ENCODE peak calls at places on chromosome 3, in five cellular contexts. One of them, this sample, is unnamed.

GRCh38 chr3:157175678-157176077 is 15.7 kb upstream of the CCNL1 start:
- DNase-seq in HCT116: no peak
- DNase-seq in hypothalamus: no peak
- DNase-seq in cardiac muscle cell: no peak
- DNase-seq in naive thymus-derived CD8-positive, alpha-beta T cell: no peak
- DNase-seq in this sample: no peak

GRCh38 chr3:40779039-40779438 is 254.3 kb downstream of the ZNF621 start:
- DNase-seq in HCT116: no peak
- DNase-seq in hypothalamus: no peak
- DNase-seq in cardiac muscle cell: no peak
- DNase-seq in naive thymus-derived CD8-positive, alpha-beta T cell: no peak
- DNase-seq in this sample: no peak

GRCh38 chr3:8767667-8768363 is 1.6 kb downstream of the OXTR start:
- DNase-seq in HCT116: no peak
- DNase-seq in hypothalamus: no peak
- DNase-seq in cardiac muscle cell: peak
- DNase-seq in naive thymus-derived CD8-positive, alpha-beta T cell: no peak
- DNase-seq in this sample: peak

GRCh38 chr3:54547846-54548245 is 380.0 kb downstream of the LRTM1 start:
- DNase-seq in HCT116: no peak
- DNase-seq in hypothalamus: no peak
- DNase-seq in cardiac muscle cell: no peak
- DNase-seq in naive thymus-derived CD8-positive, alpha-beta T cell: no peak
- DNase-seq in this sample: no peak

GRCh38 chr3:183253961-183254815 is 1.1 kb downstream of the B3GNT5 start:
- DNase-seq in HCT116: no peak
- DNase-seq in hypothalamus: no peak
- DNase-seq in cardiac muscle cell: peak
- DNase-seq in naive thymus-derived CD8-positive, alpha-beta T cell: no peak
- DNase-seq in this sample: peak

GRCh38 chr3:197795200-197795599 is 4.1 kb downstream of the LRCH3 start:
- DNase-seq in HCT116: no peak
- DNase-seq in hypothalamus: no peak
- DNase-seq in cardiac muscle cell: peak
- DNase-seq in naive thymus-derived CD8-positive, alpha-beta T cell: no peak
- DNase-seq in this sample: no peak

GRCh38 chr3:67389176-67389575 is 265.2 kb downstream of the SUCLG2 start:
- DNase-seq in HCT116: no peak
- DNase-seq in hypothalamus: no peak
- DNase-seq in cardiac muscle cell: no peak
- DNase-seq in naive thymus-derived CD8-positive, alpha-beta T cell: no peak
- DNase-seq in this sample: no peak

GRCh38 chr3:180383332-180384020 is 218.5 kb upstream of the TTC14 start:
- DNase-seq in HCT116: no peak
- DNase-seq in hypothalamus: no peak
- DNase-seq in cardiac muscle cell: no peak
- DNase-seq in naive thymus-derived CD8-positive, alpha-beta T cell: no peak
- DNase-seq in this sample: no peak

GRCh38 chr3:18402140-18402834 is 22.9 kb downstream of the SATB1 start:
- DNase-seq in HCT116: no peak
- DNase-seq in hypothalamus: no peak
- DNase-seq in cardiac muscle cell: no peak
- DNase-seq in naive thymus-derived CD8-positive, alpha-beta T cell: no peak
- DNase-seq in this sample: no peak

GRCh38 chr3:128548426-128549282 is 55.7 kb upstream of the GATA2 start:
- DNase-seq in HCT116: no peak
- DNase-seq in hypothalamus: no peak
- DNase-seq in cardiac muscle cell: peak
- DNase-seq in naive thymus-derived CD8-positive, alpha-beta T cell: no peak
- DNase-seq in this sample: no peak

GRCh38 chr3:152737021-152737908 is 97.7 kb upstream of the P2RY1 start:
- DNase-seq in HCT116: peak
- DNase-seq in hypothalamus: no peak
- DNase-seq in cardiac muscle cell: peak
- DNase-seq in naive thymus-derived CD8-positive, alpha-beta T cell: no peak
- DNase-seq in this sample: no peak

GRCh38 chr3:179108091-179108490 is 36.5 kb upstream of the ZMAT3 start:
- DNase-seq in HCT116: no peak
- DNase-seq in hypothalamus: no peak
- DNase-seq in cardiac muscle cell: peak
- DNase-seq in naive thymus-derived CD8-positive, alpha-beta T cell: no peak
- DNase-seq in this sample: no peak

GRCh38 chr3:139248593-139249255 is 95.1 kb upstream of the MRPS22 start:
- DNase-seq in HCT116: no peak
- DNase-seq in hypothalamus: no peak
- DNase-seq in cardiac muscle cell: no peak
- DNase-seq in naive thymus-derived CD8-positive, alpha-beta T cell: no peak
- DNase-seq in this sample: no peak

GRCh38 chr3:182621435-182622240 is 171.7 kb upstream of the ATP11B start:
- DNase-seq in HCT116: no peak
- DNase-seq in hypothalamus: no peak
- DNase-seq in cardiac muscle cell: no peak
- DNase-seq in naive thymus-derived CD8-positive, alpha-beta T cell: no peak
- DNase-seq in this sample: no peak

GRCh38 chr3:88167704-88168103 is 17.9 kb downstream of the C3orf38 start:
- DNase-seq in HCT116: no peak
- DNase-seq in hypothalamus: no peak
- DNase-seq in cardiac muscle cell: no peak
- DNase-seq in naive thymus-derived CD8-positive, alpha-beta T cell: no peak
- DNase-seq in this sample: no peak

GRCh38 chr3:136994772-136995516 is 37.2 kb downstream of the IL20RB start:
- DNase-seq in HCT116: no peak
- DNase-seq in hypothalamus: peak
- DNase-seq in cardiac muscle cell: peak
- DNase-seq in naive thymus-derived CD8-positive, alpha-beta T cell: no peak
- DNase-seq in this sample: no peak

GRCh38 chr3:128081846-128082245 is 29.6 kb downstream of the SEC61A1 start:
- DNase-seq in HCT116: no peak
- DNase-seq in hypothalamus: no peak
- DNase-seq in cardiac muscle cell: peak
- DNase-seq in naive thymus-derived CD8-positive, alpha-beta T cell: no peak
- DNase-seq in this sample: no peak

GRCh38 chr3:87191641-87192040 is 35.5 kb upstream of the CHMP2B start:
- DNase-seq in HCT116: no peak
- DNase-seq in hypothalamus: no peak
- DNase-seq in cardiac muscle cell: no peak
- DNase-seq in naive thymus-derived CD8-positive, alpha-beta T cell: no peak
- DNase-seq in this sample: no peak

GRCh38 chr3:194900886-194901522 is 215.3 kb downstream of the FAM43A start:
- DNase-seq in HCT116: no peak
- DNase-seq in hypothalamus: no peak
- DNase-seq in cardiac muscle cell: no peak
- DNase-seq in naive thymus-derived CD8-positive, alpha-beta T cell: no peak
- DNase-seq in this sample: no peak

GRCh38 chr3:42732196-42732828 is 29.7 kb upstream of the HHATL start:
- DNase-seq in HCT116: no peak
- DNase-seq in hypothalamus: peak
- DNase-seq in cardiac muscle cell: no peak
- DNase-seq in naive thymus-derived CD8-positive, alpha-beta T cell: no peak
- DNase-seq in this sample: no peak

GRCh38 chr3:146803746-146804145 is 198.6 kb upstream of the PLSCR5 start:
- DNase-seq in HCT116: no peak
- DNase-seq in hypothalamus: no peak
- DNase-seq in cardiac muscle cell: peak
- DNase-seq in naive thymus-derived CD8-positive, alpha-beta T cell: no peak
- DNase-seq in this sample: no peak

GRCh38 chr3:4409415-4409814 is 57.7 kb downstream of the SUMF1 start:
- DNase-seq in HCT116: no peak
- DNase-seq in hypothalamus: no peak
- DNase-seq in cardiac muscle cell: no peak
- DNase-seq in naive thymus-derived CD8-positive, alpha-beta T cell: no peak
- DNase-seq in this sample: no peak

GRCh38 chr3:131401978-131402377 is 20.4 kb downstream of the NUDT16 start:
- DNase-seq in HCT116: no peak
- DNase-seq in hypothalamus: no peak
- DNase-seq in cardiac muscle cell: no peak
- DNase-seq in naive thymus-derived CD8-positive, alpha-beta T cell: no peak
- DNase-seq in this sample: no peak

GRCh38 chr3:181727122-181728036 is 15.7 kb downstream of the SOX2 start:
- DNase-seq in HCT116: no peak
- DNase-seq in hypothalamus: no peak
- DNase-seq in cardiac muscle cell: no peak
- DNase-seq in naive thymus-derived CD8-positive, alpha-beta T cell: no peak
- DNase-seq in this sample: no peak

GRCh38 chr3:52829482-52829881 is 990 bp downstream of the ITIH4 start:
- DNase-seq in HCT116: no peak
- DNase-seq in hypothalamus: no peak
- DNase-seq in cardiac muscle cell: no peak
- DNase-seq in naive thymus-derived CD8-positive, alpha-beta T cell: no peak
- DNase-seq in this sample: no peak

GRCh38 chr3:141788147-141788546 is 24.9 kb downstream of the GRK7 start:
- DNase-seq in HCT116: no peak
- DNase-seq in hypothalamus: no peak
- DNase-seq in cardiac muscle cell: no peak
- DNase-seq in naive thymus-derived CD8-positive, alpha-beta T cell: no peak
- DNase-seq in this sample: no peak

GRCh38 chr3:8964436-8965370 is 1.4 kb upstream of the RAD18 start:
- DNase-seq in HCT116: peak
- DNase-seq in hypothalamus: no peak
- DNase-seq in cardiac muscle cell: peak
- DNase-seq in naive thymus-derived CD8-positive, alpha-beta T cell: no peak
- DNase-seq in this sample: no peak

This sample was measured in B cell.